ENCODE peak calls at places on chromosomes 16 and 17, in eight cellular contexts. One of them, this sample, is unnamed.
A peak's percentile ranks its signal among the peaks of the same experiment; 100 is the strongest.

GRCh38 chr17:77388384-77389306 is 247.9 kb downstream of the SEC14L1 start:
- DNase-seq in omental fat pad: no peak
- DNase-seq in head of caudate nucleus: no peak
- DNase-seq in SK-N-MC: no peak
- DNase-seq in neuronal stem cell: no peak
- DNase-seq in lower leg skin: no peak
- DNase-seq in naive thymus-derived CD8-positive, alpha-beta T cell: no peak
- DNase-seq in T follicular helper cell: no peak
- DNase-seq in this sample: no peak

GRCh38 chr17:80633197-80633596 is 88.6 kb downstream of the RPTOR start:
- DNase-seq in omental fat pad: no peak
- DNase-seq in head of caudate nucleus: no peak
- DNase-seq in SK-N-MC: no peak
- DNase-seq in neuronal stem cell: no peak
- DNase-seq in lower leg skin: no peak
- DNase-seq in naive thymus-derived CD8-positive, alpha-beta T cell: no peak
- DNase-seq in T follicular helper cell: no peak
- DNase-seq in this sample: no peak

GRCh38 chr17:27560668-27561067 is 70.3 kb upstream of the LGALS9 start:
- DNase-seq in omental fat pad: no peak
- DNase-seq in head of caudate nucleus: no peak
- DNase-seq in SK-N-MC: no peak
- DNase-seq in neuronal stem cell: no peak
- DNase-seq in lower leg skin: no peak
- DNase-seq in naive thymus-derived CD8-positive, alpha-beta T cell: no peak
- DNase-seq in T follicular helper cell: no peak
- DNase-seq in this sample: peak; percentile 38

GRCh38 chr16:15932939-15933338 is 16.5 kb upstream of the ABCC1 start:
- DNase-seq in omental fat pad: no peak
- DNase-seq in head of caudate nucleus: no peak
- DNase-seq in SK-N-MC: no peak
- DNase-seq in neuronal stem cell: no peak
- DNase-seq in lower leg skin: no peak
- DNase-seq in naive thymus-derived CD8-positive, alpha-beta T cell: no peak
- DNase-seq in T follicular helper cell: no peak
- DNase-seq in this sample: no peak

GRCh38 chr16:22317625-22318024 is 20.4 kb downstream of the POLR3E start:
- DNase-seq in omental fat pad: no peak
- DNase-seq in head of caudate nucleus: no peak
- DNase-seq in SK-N-MC: no peak
- DNase-seq in neuronal stem cell: no peak
- DNase-seq in lower leg skin: no peak
- DNase-seq in naive thymus-derived CD8-positive, alpha-beta T cell: no peak
- DNase-seq in T follicular helper cell: no peak
- DNase-seq in this sample: no peak

GRCh38 chr17:8709006-8709405 is 35.6 kb downstream of the CCDC42 start:
- DNase-seq in omental fat pad: no peak
- DNase-seq in head of caudate nucleus: no peak
- DNase-seq in SK-N-MC: no peak
- DNase-seq in neuronal stem cell: no peak
- DNase-seq in lower leg skin: no peak
- DNase-seq in naive thymus-derived CD8-positive, alpha-beta T cell: no peak
- DNase-seq in T follicular helper cell: no peak
- DNase-seq in this sample: no peak

GRCh38 chr17:3559270-3559645 is 1.6 kb upstream of the TRPV3 start:
- DNase-seq in omental fat pad: no peak
- DNase-seq in head of caudate nucleus: no peak
- DNase-seq in SK-N-MC: no peak
- DNase-seq in neuronal stem cell: no peak
- DNase-seq in lower leg skin: no peak
- DNase-seq in naive thymus-derived CD8-positive, alpha-beta T cell: no peak
- DNase-seq in T follicular helper cell: no peak
- DNase-seq in this sample: no peak

GRCh38 chr16:5393070-5393469 is 295.5 kb upstream of the EEF2KMT start:
- DNase-seq in omental fat pad: no peak
- DNase-seq in head of caudate nucleus: no peak
- DNase-seq in SK-N-MC: no peak
- DNase-seq in neuronal stem cell: no peak
- DNase-seq in lower leg skin: no peak
- DNase-seq in naive thymus-derived CD8-positive, alpha-beta T cell: no peak
- DNase-seq in T follicular helper cell: no peak
- DNase-seq in this sample: no peak

GRCh38 chr17:79083191-79083971 is 8.8 kb downstream of the ENGASE start:
- DNase-seq in omental fat pad: no peak
- DNase-seq in head of caudate nucleus: no peak
- DNase-seq in SK-N-MC: no peak
- DNase-seq in neuronal stem cell: no peak
- DNase-seq in lower leg skin: no peak
- DNase-seq in naive thymus-derived CD8-positive, alpha-beta T cell: no peak
- DNase-seq in T follicular helper cell: no peak
- DNase-seq in this sample: no peak

GRCh38 chr16:10964039-10964890 is 19.9 kb downstream of the CLEC16A start:
- DNase-seq in omental fat pad: peak; percentile 67
- DNase-seq in head of caudate nucleus: peak; percentile 78
- DNase-seq in SK-N-MC: no peak
- DNase-seq in neuronal stem cell: peak; percentile 79
- DNase-seq in lower leg skin: peak; percentile 79
- DNase-seq in naive thymus-derived CD8-positive, alpha-beta T cell: peak; percentile 84
- DNase-seq in T follicular helper cell: peak; percentile 74
- DNase-seq in this sample: peak; percentile 70

This sample was measured in NCI-H2029.